ENCODE peak calls at places on chromosomes 4 and X, in five cellular contexts. B, C, O, W and L are unnamed samples.

GRCh38 chr4:113745724-113746123 is 15.8 kb downstream of the CAMK2D start:
- DNase-seq in B (no peak), C (no peak), O (no peak), W (no peak), L (no peak)

GRCh38 chr4:178738026-178738425 is 1295.8 kb upstream of the AGA start:
- DNase-seq in B (no peak), C (no peak), O (peak), W (no peak), L (no peak)

GRCh38 chrX:7711167-7711566 is 131.8 kb upstream of the VCX start:
- DNase-seq in B (no peak), C (no peak), O (no peak), W (no peak), L (no peak)

GRCh38 chr4:6179362-6179761 is 21.0 kb downstream of the JAKMIP1 start:
- DNase-seq in B (peak), C (no peak), O (no peak), W (no peak), L (peak)

GRCh38 chr4:38925492-38926418 is 58.1 kb downstream of the FAM114A1 start:
- DNase-seq in B (no peak), C (no peak), O (no peak), W (no peak), L (no peak)

GRCh38 chrX:42484233-42484632 is 293.7 kb downstream of the PPP1R2C start:
- DNase-seq in B (no peak), C (no peak), O (no peak), W (no peak), L (no peak)

GRCh38 chr4:159400782-159401712 is 298.2 kb downstream of the RAPGEF2 start:
- DNase-seq in B (no peak), C (no peak), O (no peak), W (no peak), L (no peak)

GRCh38 chr4:111778543-111778942 is 366.7 kb upstream of the FAM241A start:
- DNase-seq in B (no peak), C (no peak), O (no peak), W (no peak), L (no peak)

GRCh38 chrX:153539979-153540358 is 22.5 kb downstream of the ATP2B3 start:
- DNase-seq in B (no peak), C (no peak), O (no peak), W (no peak), L (no peak)

GRCh38 chr4:156934259-156934635 is 37.4 kb downstream of the PDGFC start:
- DNase-seq in B (no peak), C (no peak), O (no peak), W (no peak), L (no peak)

GRCh38 chr4:3236326-3236878 is 12.6 kb upstream of the MSANTD1 start:
- DNase-seq in B (no peak), C (no peak), O (no peak), W (no peak), L (no peak)

GRCh38 chr4:132955146-132955545 is 193.9 kb upstream of the PCDH10 start:
- DNase-seq in B (no peak), C (no peak), O (no peak), W (no peak), L (no peak)

GRCh38 chr4:77434299-77435092 is 171.1 kb upstream of the CXCL13 start:
- DNase-seq in B (no peak), C (no peak), O (no peak), W (no peak), L (no peak)

GRCh38 chrX:153970398-153971123 is 1.1 kb downstream of the HCFC1 start:
- DNase-seq in B (peak), C (peak), O (peak), W (peak), L (peak)

GRCh38 chrX:22652596-22652995 is 347.2 kb upstream of the DDX53 start:
- DNase-seq in B (no peak), C (no peak), O (peak), W (no peak), L (no peak)

GRCh38 chrX:38929966-38930421 is 128.7 kb downstream of the MID1IP1 start:
- DNase-seq in B (no peak), C (no peak), O (peak), W (no peak), L (no peak)

GRCh38 chr4:174394915-174395314 is 111.2 kb downstream of the CEP44 start:
- DNase-seq in B (no peak), C (no peak), O (peak), W (no peak), L (no peak)

GRCh38 chr4:89539797-89540711 is 232.5 kb upstream of the GPRIN3 start:
- DNase-seq in B (no peak), C (no peak), O (no peak), W (no peak), L (no peak)

GRCh38 chr4:153209410-153209809 is 5.2 kb downstream of the TRIM2 start:
- DNase-seq in B (no peak), C (no peak), O (no peak), W (no peak), L (no peak)

GRCh38 chr4:7842384-7843279 is 97.0 kb downstream of the AFAP1 start:
- DNase-seq in B (no peak), C (no peak), O (peak), W (peak), L (no peak)

GRCh38 chrX:151816914-151817313 is 82.4 kb downstream of the CNGA2 start:
- DNase-seq in B (no peak), C (no peak), O (no peak), W (no peak), L (no peak)

GRCh38 chr4:75736862-75737261 is 12.5 kb downstream of the USO1 start:
- DNase-seq in B (no peak), C (no peak), O (no peak), W (no peak), L (no peak)

GRCh38 chr4:54218736-54219135 is 10.4 kb upstream of the PDGFRA start:
- DNase-seq in B (no peak), C (no peak), O (no peak), W (no peak), L (no peak)

GRCh38 chr4:10893417-10893816 is 208.8 kb upstream of the CLNK start:
- DNase-seq in B (no peak), C (no peak), O (peak), W (no peak), L (no peak)

GRCh38 chrX:36007207-36007606 is 87.7 kb downstream of the CFAP47 start:
- DNase-seq in B (no peak), C (no peak), O (no peak), W (no peak), L (no peak)

GRCh38 chr4:83629945-83630684 is 94.2 kb downstream of the GPAT3 start:
- DNase-seq in B (no peak), C (no peak), O (peak), W (no peak), L (no peak)

GRCh38 chr4:105569014-105569850 is 16.8 kb downstream of the ARHGEF38 start:
- DNase-seq in B (no peak), C (no peak), O (peak), W (no peak), L (no peak)

GRCh38 chr4:14627038-14627437 is 375.2 kb upstream of the CPEB2 start:
- DNase-seq in B (no peak), C (no peak), O (no peak), W (no peak), L (no peak)

GRCh38 chrX:123756320-123756719 is 23.5 kb upstream of the THOC2 start:
- DNase-seq in B (no peak), C (no peak), O (peak), W (no peak), L (no peak)

GRCh38 chr4:96004341-96004740 is 164.4 kb downstream of the PDHA2 start:
- DNase-seq in B (no peak), C (no peak), O (no peak), W (no peak), L (no peak)

GRCh38 chrX:38799995-38800394 is 1.3 kb upstream of the MID1IP1 start:
- DNase-seq in B (no peak), C (no peak), O (no peak), W (no peak), L (peak)

GRCh38 chr4:106032851-106033286 is 137.6 kb downstream of the NPNT start:
- DNase-seq in B (no peak), C (no peak), O (no peak), W (no peak), L (no peak)

GRCh38 chrX:151704023-151704663 is 8.9 kb downstream of the PRRG3 start:
- DNase-seq in B (no peak), C (no peak), O (no peak), W (no peak), L (no peak)

GRCh38 chr4:74613266-74613665 is 168.3 kb downstream of the AREG start:
- DNase-seq in B (no peak), C (no peak), O (no peak), W (no peak), L (no peak)

GRCh38 chr4:102780476-102781144 is 19.8 kb upstream of the MANBA start:
- DNase-seq in B (no peak), C (no peak), O (peak), W (no peak), L (no peak)